ENCODE peak calls at places on chromosomes 13 and 19, in ten cellular contexts. K is HCT116; T is naive B cell; Z is effector memory CD8-positive, alpha-beta T cell; X is Right ventricle myocardium superior; M is activated CD8-positive, alpha-beta memory T cell treated with anti-CD3 and anti-CD28 coated beads, Interleukin-2, amount 10 ng/mL, durations not matched to agents 7 days and 5 days; Y is activated CD8-positive, alpha-beta T cell treated with anti-CD3 and anti-CD28 coated beads for 36 hours; V is SK-N-SH treated with all-trans-retinoic acid at 6 μM for 48 hours; S is activated CD4-positive, alpha-beta T cell treated with anti-CD3 and anti-CD28 coated beads for 36 hours; D is heart right ventricle. H is an unnamed sample.

GRCh38 chr19:8240274-8241229 is 31.4 kb downstream of the CERS4 start:
- ATAC-seq in X (peak), Z (peak), K (peak), M (peak), V (peak), S (peak), Y (peak), D (peak), T (peak), H (peak)

GRCh38 chr13:61413572-61413971 is 2.1 kb downstream of the PCDH20 start:
- ATAC-seq in V (no peak), Y (no peak), K (no peak), X (no peak), M (no peak), T (no peak), S (no peak), D (peak), Z (no peak), H (no peak)

GRCh38 chr13:91724591-91724990 is 326.2 kb downstream of the GPC5 start:
- ATAC-seq in D (no peak), M (no peak), Y (no peak), S (no peak), Z (no peak), K (no peak), V (no peak), X (no peak), T (no peak), H (no peak)

GRCh38 chr19:4035582-4035981 is 28.0 kb downstream of the PIAS4 start:
- ATAC-seq in X (no peak), K (no peak), Y (peak), S (peak), D (peak), T (no peak), M (peak), Z (no peak), V (peak), H (peak)

GRCh38 chr13:49134305-49134704 is 85.8 kb upstream of the MLNR start:
- ATAC-seq in D (no peak), Z (no peak), T (no peak), X (no peak), S (no peak), Y (no peak), M (no peak), V (no peak), K (no peak), H (no peak)

GRCh38 chr19:41327076-41327475 is 17.1 kb downstream of the CCDC97 start:
- ATAC-seq in X (no peak), Y (no peak), T (no peak), K (no peak), D (no peak), M (peak), Z (peak), V (no peak), S (no peak), H (no peak)

GRCh38 chr13:44155422-44156293 is 218.0 kb upstream of the SERP2 start:
- ATAC-seq in T (no peak), X (peak), S (no peak), K (no peak), Z (no peak), V (no peak), Y (no peak), D (peak), M (no peak), H (no peak)

GRCh38 chr13:73987618-73988017 is 146.6 kb downstream of the KLF12 start:
- ATAC-seq in Z (no peak), Y (no peak), V (no peak), S (no peak), M (no peak), T (peak), X (no peak), D (no peak), K (no peak), H (no peak)

GRCh38 chr19:49338691-49339363 is 3.6 kb downstream of the CD37 start:
- ATAC-seq in K (peak), D (peak), Z (no peak), T (no peak), V (peak), X (peak), M (no peak), S (no peak), Y (peak), H (peak)

GRCh38 chr13:68066879-68067513 is 836.9 kb upstream of the PCDH9 start:
- ATAC-seq in M (no peak), Z (no peak), Y (no peak), X (no peak), V (no peak), S (no peak), K (no peak), D (no peak), T (no peak), H (no peak)

GRCh38 chr19:2376784-2377519 is 16.9 kb downstream of the TMPRSS9 start:
- ATAC-seq in D (no peak), Y (no peak), V (peak), T (no peak), K (no peak), M (peak), S (no peak), X (no peak), Z (no peak), H (no peak)

GRCh38 chr13:105871768-105872167 is 663.7 kb downstream of the EFNB2 start:
- ATAC-seq in D (no peak), T (no peak), V (no peak), M (no peak), K (no peak), Y (no peak), Z (no peak), S (no peak), X (no peak), H (no peak)

GRCh38 chr19:29514525-29515232 is 11.1 kb upstream of the VSTM2B start:
- ATAC-seq in Y (peak), D (no peak), S (peak), V (peak), K (peak), X (no peak), M (peak), Z (peak), T (peak), H (no peak)

GRCh38 chr19:23823952-23824389 is 65.3 kb upstream of the ZNF681 start:
- ATAC-seq in Y (peak), D (no peak), K (no peak), M (no peak), X (no peak), T (peak), S (peak), V (no peak), Z (peak), H (peak)

GRCh38 chr19:29527500-29528328 is 1.9 kb downstream of the VSTM2B start:
- ATAC-seq in V (peak), X (no peak), Y (no peak), Z (no peak), S (no peak), T (no peak), K (peak), D (no peak), M (no peak), H (no peak)

GRCh38 chr13:86585826-86586225 is 786.6 kb upstream of the SLITRK6 start:
- ATAC-seq in V (peak), M (no peak), T (no peak), Z (no peak), S (no peak), D (no peak), Y (no peak), K (no peak), X (peak), H (no peak)

GRCh38 chr13:25276748-25277147 is 10.5 kb downstream of the MTMR6 start:
- ATAC-seq in T (no peak), M (peak), S (peak), V (peak), K (peak), X (no peak), D (no peak), Z (peak), Y (peak), H (peak)

GRCh38 chr13:44030615-44031014 is 150.9 kb downstream of the LACC1 start:
- ATAC-seq in S (no peak), V (no peak), Y (no peak), Z (no peak), M (no peak), K (no peak), X (no peak), T (no peak), D (no peak), H (no peak)

GRCh38 chr13:21917046-21918010 is 246.5 kb downstream of the FGF9 start:
- ATAC-seq in Y (no peak), Z (no peak), V (no peak), M (no peak), T (no peak), D (no peak), X (peak), K (no peak), S (no peak), H (no peak)

GRCh38 chr13:32107474-32107873 is 75.9 kb downstream of the FRY start:
- ATAC-seq in V (no peak), Z (no peak), X (no peak), K (no peak), Y (no peak), D (peak), S (no peak), M (no peak), T (no peak), H (no peak)

GRCh38 chr13:102907016-102907756 is 61.4 kb downstream of the ERCC5 start:
- ATAC-seq in Z (no peak), X (no peak), V (no peak), M (peak), Y (no peak), S (no peak), D (no peak), K (no peak), T (no peak), H (no peak)

GRCh38 chr13:36787181-36787580 is 31.8 kb upstream of the RFXAP start:
- ATAC-seq in M (no peak), V (no peak), T (no peak), D (no peak), S (no peak), K (no peak), Y (no peak), Z (no peak), X (no peak), H (no peak)

GRCh38 chr19:1252221-1252817 is 3.9 kb downstream of the MIDN start:
- ATAC-seq in V (peak), T (peak), X (peak), Y (peak), S (peak), K (peak), M (no peak), Z (peak), D (peak), H (peak)